ENCODE peak calls at places on chromosomes 2 and 18, in six cellular contexts. R is CD8-positive, alpha-beta memory T cell; L is BE2C; J is Peyer's patch; Z is fibroblast of lung; T is SK-N-SH. H is an unnamed sample. For H3K4me1, the result is how much of the 10 kb centered on the place peaks cover.

GRCh38 chr2:235324324-235324723 is 169.5 kb upstream of the AGAP1 start:
- DNase-seq in Z (peak), T (no peak), R (no peak), L (no peak), J (no peak), H (no peak)

GRCh38 chr2:108139521-108139920 is 100.2 kb upstream of the SULT1C3 start:
- DNase-seq in J (no peak), R (no peak), L (no peak), T (no peak), Z (peak), H (no peak)

GRCh38 chr2:88871336-88871735 is 179.9 kb downstream of the RPIA start:
- DNase-seq in L (no peak), T (no peak), R (no peak), Z (no peak), J (no peak), H (no peak)

GRCh38 chr2:25405871-25406270 is 64.1 kb upstream of the DNMT3A start:
- DNase-seq in Z (no peak), T (no peak), R (no peak), J (no peak), L (no peak), H (no peak)

GRCh38 chr2:127763776-127764175 is 47.2 kb downstream of the WDR33 start:
- DNase-seq in T (no peak), J (no peak), Z (peak), R (no peak), L (no peak), H (no peak)

GRCh38 chr2:27194538-27195354 is 17.1 kb upstream of the ATRAID start:
- DNase-seq in J (no peak), L (no peak), T (no peak), R (no peak), Z (no peak), H (no peak)

GRCh38 chr18:6352275-6352674 is 62.4 kb downstream of the L3MBTL4 start:
- DNase-seq in R (no peak), J (no peak), L (no peak), Z (no peak), T (no peak), H (no peak)

GRCh38 chr18:73962251-73962650 is 185.4 kb downstream of the FBXO15 start:
- DNase-seq in T (no peak), J (no peak), L (no peak), Z (no peak), R (no peak), H (no peak)

GRCh38 chr2:168054657-168055056 is 192.7 kb downstream of the STK39 start:
- DNase-seq in Z (no peak), J (no peak), T (no peak), L (no peak), R (no peak), H (no peak)

GRCh38 chr18:11955299-11956029 is 25.8 kb upstream of the IMPA2 start:
- DNase-seq in T (no peak), J (no peak), Z (peak), R (no peak), L (no peak), H (peak)

GRCh38 chr2:45938649-45939511 is 287.4 kb downstream of the PRKCE start:
- DNase-seq in Z (peak), R (no peak), T (no peak), L (peak), J (no peak), H (peak)

GRCh38 chr2:200590090-200590489 is 4.3 kb downstream of the AOX1 start:
- DNase-seq in Z (peak), J (no peak), T (no peak), R (no peak), L (no peak), H (peak)

GRCh38 chr2:112642961-112643360 is 2.8 kb upstream of the SLC20A1 start:
- DNase-seq in J (no peak), Z (no peak), T (no peak), R (no peak), L (no peak), H (no peak)

GRCh38 chr2:183811281-183811680 is 687.0 kb downstream of the NUP35 start:
- DNase-seq in J (no peak), R (no peak), T (no peak), Z (no peak), L (no peak), H (no peak)

GRCh38 chr2:112542974-112543760 is 902 bp downstream of the POLR1B start:
- DNase-seq in R (no peak), T (peak), Z (peak), L (no peak), J (no peak), H (no peak)

GRCh38 chr2:240455719-240456606 is 20.5 kb downstream of the GPC1 start:
- DNase-seq in J (no peak), R (no peak), T (no peak), Z (no peak), L (no peak), H (no peak)

GRCh38 chr2:46749042-46749461 is 166.6 kb downstream of the MCFD2 start:
- DNase-seq in J (no peak), L (no peak), T (no peak), Z (peak), R (no peak), H (no peak)

GRCh38 chr18:7605705-7606104 is 38.6 kb downstream of the PTPRM start:
- DNase-seq in Z (no peak), J (no peak), L (no peak), T (no peak), R (no peak), H (no peak)

GRCh38 chr2:26725516-26725810 is 32.9 kb downstream of the KCNK3 start:
- DNase-seq in Z (no peak), R (no peak), L (no peak), J (no peak), T (no peak), H (peak)

GRCh38 chr18:58766164-58766563 is 94.9 kb downstream of the MALT1 start:
- DNase-seq in L (no peak), J (no peak), R (no peak), Z (no peak), T (no peak), H (no peak)

GRCh38 chr2:228768818-228769217 is 502.3 kb downstream of the PID1 start:
- DNase-seq in L (no peak), R (no peak), Z (peak), J (no peak), T (no peak), H (no peak)

GRCh38 chr2:96679843-96680242 is 37.3 kb downstream of the FER1L5 start:
- DNase-seq in L (no peak), J (no peak), R (no peak), T (no peak), Z (no peak), H (peak)

GRCh38 chr2:174035981-174036742 is 71.0 kb upstream of the SP3 start:
- DNase-seq in T (no peak), J (no peak), L (no peak), Z (peak), R (no peak), H (peak)

GRCh38 chr2:17620280-17620679 is 79.8 kb downstream of the VSNL1 start:
- DNase-seq in Z (no peak), T (no peak), L (no peak), J (no peak), R (no peak), H (no peak)

GRCh38 chr2:217914078-217914477 is 88.7 kb downstream of the TNS1 start:
- DNase-seq in T (no peak), L (no peak), Z (no peak), J (no peak), R (no peak), H (no peak)
- H3K4me1 ChIP-seq in T (under half), L (under half), Z (half or more), J (half or more), R (under half), H (half or more)

GRCh38 chr2:70417011-70417410 is 115.1 kb upstream of the FAM136A start:
- DNase-seq in L (no peak), R (no peak), J (no peak), T (no peak), Z (no peak), H (no peak)

GRCh38 chr2:70420005-70420580 is 118.2 kb upstream of the FAM136A start:
- DNase-seq in R (no peak), T (no peak), J (no peak), L (no peak), Z (no peak), H (no peak)

GRCh38 chr2:70420740-70421139 is 118.9 kb upstream of the FAM136A start:
- DNase-seq in L (no peak), R (no peak), Z (no peak), T (no peak), J (no peak), H (no peak)

DNA sequence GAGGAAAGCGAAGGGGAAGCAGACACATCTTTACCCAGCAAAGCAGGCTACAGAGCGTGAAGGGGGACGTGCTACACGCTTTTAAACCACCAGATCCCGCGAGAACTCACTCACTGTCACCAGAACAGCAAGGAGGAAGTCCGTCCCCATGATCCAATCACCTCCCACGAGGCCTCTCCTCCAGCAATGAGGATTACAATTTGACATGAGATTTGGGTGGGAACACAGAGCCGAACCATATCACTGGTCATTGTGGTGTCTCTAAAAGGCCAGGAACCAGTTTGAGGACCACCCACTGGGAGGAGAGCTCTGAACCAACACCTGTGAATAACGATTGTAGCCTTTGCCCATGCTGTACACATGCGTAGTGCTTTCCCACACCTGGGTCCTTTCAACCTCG is 116.6 kb upstream of the FAM136A start:
- DNase-seq in J (no peak), Z (no peak), R (no peak), T (no peak), L (peak), H (no peak)
- H3K4me3 ChIP-seq in J (no peak), Z (no peak), R (no peak), T (no peak), L (no peak), H (no peak)

GRCh38 chr18:9928646-9929259 is 14.9 kb downstream of the VAPA start:
- DNase-seq in J (no peak), T (no peak), Z (no peak), L (no peak), R (no peak), H (no peak)
- H3K4me1 ChIP-seq in J (under half), T (half or more), Z (under half), L (under half), R (half or more), H (half or more)

DNA sequence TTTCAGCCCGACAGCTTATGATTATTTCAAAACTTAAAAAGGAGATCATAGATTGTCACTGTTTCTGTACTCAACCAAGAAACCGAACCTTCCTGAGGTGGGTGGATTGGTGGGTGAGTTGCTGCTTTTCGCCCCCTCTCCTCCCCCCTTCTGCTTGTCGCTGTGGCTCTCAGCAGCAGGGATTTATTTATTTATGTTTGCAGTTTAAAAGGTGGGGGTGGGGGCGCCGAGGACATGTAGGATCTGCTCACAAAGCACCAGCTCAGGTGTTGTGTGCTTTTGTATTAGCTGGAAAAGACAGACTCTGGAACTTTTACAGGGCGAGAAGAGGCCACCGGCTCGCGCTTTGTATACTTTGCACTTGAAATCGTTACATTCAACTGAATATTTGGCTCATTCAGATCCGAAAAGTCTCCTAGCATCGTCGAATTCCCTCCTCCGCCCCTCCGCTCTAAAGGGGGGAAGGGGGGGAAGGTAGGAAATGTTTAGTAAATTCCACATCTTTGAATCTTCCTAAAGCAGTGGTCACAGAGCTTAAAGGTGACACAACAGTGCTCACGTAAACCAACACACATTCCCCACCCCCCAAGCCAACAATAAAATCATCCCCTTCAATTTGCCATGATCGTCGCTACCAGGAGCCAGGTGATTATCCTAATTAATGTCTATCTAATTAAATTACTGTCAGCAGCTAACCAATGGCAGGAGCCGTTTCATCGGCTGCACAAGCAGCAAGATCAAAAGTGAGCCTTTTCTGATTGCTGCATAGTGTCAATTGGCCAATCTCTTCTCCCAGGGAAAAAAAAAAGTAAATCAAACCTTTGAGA is 417 bp upstream of the TBR1 start:
- DNase-seq in J (no peak), R (no peak), L (no peak), T (peak), Z (peak), H (no peak)
- H3K4me3 ChIP-seq in J (no peak), R (peak), L (peak), T (no peak), Z (no peak), H (no peak)

GRCh38 chr2:152427902-152428301 is 92.9 kb downstream of the FMNL2 start:
- DNase-seq in L (no peak), Z (no peak), R (no peak), J (no peak), T (no peak), H (no peak)
- H3K4me1 ChIP-seq in L (under half), Z (under half), R (under half), J (under half), T (under half), H (under half)

GRCh38 chr2:170073288-170073687 is 104.7 kb upstream of the MYO3B start:
- DNase-seq in J (no peak), R (no peak), T (peak), Z (peak), L (peak), H (peak)

GRCh38 chr2:170076189-170076588 is 101.8 kb upstream of the MYO3B start:
- DNase-seq in T (no peak), R (no peak), Z (no peak), J (no peak), L (no peak), H (no peak)

DNA sequence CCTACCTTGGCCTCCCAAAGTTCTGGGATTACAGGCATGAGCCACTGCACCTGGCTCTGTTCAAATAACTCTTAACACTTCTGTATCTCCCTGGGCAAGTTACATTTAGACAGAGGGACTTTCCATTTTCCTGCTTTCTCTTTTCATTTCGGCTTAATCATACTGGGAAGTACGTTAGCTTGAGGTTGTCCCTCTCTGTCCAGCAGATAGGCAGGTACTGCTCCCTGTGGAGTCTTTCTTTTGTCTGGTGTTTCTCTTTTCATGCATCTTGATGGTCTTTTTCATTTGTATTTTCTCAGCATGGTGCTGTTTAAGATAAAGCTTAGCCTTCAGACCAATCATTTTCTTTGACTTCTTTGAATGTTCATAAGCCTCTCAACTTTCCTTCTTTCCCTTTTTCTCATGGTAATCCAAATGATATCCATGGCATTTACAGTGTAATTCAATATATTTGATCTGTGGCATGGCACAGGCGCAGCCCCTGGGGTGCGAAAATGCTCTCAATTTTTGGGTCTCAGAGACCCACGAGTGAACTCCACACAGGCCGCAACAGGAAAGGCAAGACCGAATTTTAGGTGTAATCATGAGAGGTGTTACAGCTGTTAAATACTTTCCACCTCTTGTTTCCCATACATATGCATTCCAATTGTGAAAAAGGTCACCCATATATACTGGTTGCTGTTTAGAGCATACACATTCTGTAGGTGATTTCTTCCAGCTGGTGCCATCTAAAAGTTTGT is 99.9 kb upstream of the MYO3B start:
- DNase-seq in J (no peak), L (no peak), R (no peak), T (no peak), Z (no peak), H (no peak)
- H3K4me3 ChIP-seq in J (no peak), L (no peak), R (no peak), T (no peak), Z (no peak), H (no peak)